ENCODE peak calls at places on chromosomes 1 and 21, in nine cellular contexts. S is lower leg skin, H is fibroblast of pulmonary artery, R is IMR-90, O is lower lobe of right lung, T is ascending aorta, D is tibial artery, U is suprapubic skin, P is heart left ventricle. Y is an unnamed sample.

GRCh38 chr1:197268012-197268411 is at the start of gene CRB1:
- DNase-seq in P (no peak), R (no peak), U (no peak), O (no peak), T (no peak), H (no peak), S (no peak), D (no peak), Y (peak)

GRCh38 chr1:111559736-111560279 is 56.4 kb upstream of the ADORA3 start:
- DNase-seq in T (no peak), H (peak), P (no peak), U (no peak), R (peak), O (no peak), S (no peak), D (no peak), Y (no peak)

GRCh38 chr1:52738148-52738547 is 11.9 kb downstream of the ZYG11B start:
- DNase-seq in P (no peak), T (no peak), U (no peak), S (no peak), H (no peak), D (no peak), O (no peak), R (no peak), Y (no peak)

GRCh38 chr1:23930861-23931471 is 17.8 kb upstream of the CNR2 start:
- DNase-seq in D (no peak), U (no peak), T (no peak), S (no peak), H (peak), P (no peak), O (peak), R (peak), Y (no peak)

GRCh38 chr1:228684609-228685008 is 50.7 kb upstream of the RHOU start:
- DNase-seq in R (no peak), U (no peak), S (no peak), T (no peak), H (peak), D (no peak), O (no peak), P (no peak), Y (no peak)

GRCh38 chr1:109369167-109369746 is 28.5 kb downstream of the SORT1 start:
- DNase-seq in H (no peak), U (no peak), S (no peak), O (peak), P (no peak), R (peak), T (no peak), D (no peak), Y (no peak)

GRCh38 chr21:38938343-38938742 is 132.6 kb downstream of the ETS2 start:
- DNase-seq in R (peak), D (no peak), H (peak), T (no peak), U (no peak), P (no peak), S (no peak), O (no peak), Y (no peak)

GRCh38 chr1:71817028-71817427 is 465.3 kb downstream of the NEGR1 start:
- DNase-seq in S (no peak), O (no peak), P (no peak), R (no peak), U (no peak), D (no peak), T (no peak), H (no peak), Y (no peak)

GRCh38 chr1:54557956-54558355 is 9.9 kb downstream of the ACOT11 start:
- DNase-seq in R (peak), O (no peak), U (no peak), S (no peak), T (no peak), D (no peak), P (no peak), H (no peak), Y (no peak)

GRCh38 chr21:15688809-15689208 is 41.0 kb upstream of the USP25 start:
- DNase-seq in S (no peak), O (no peak), D (no peak), P (no peak), U (no peak), R (no peak), T (no peak), H (no peak), Y (no peak)

GRCh38 chr1:234893725-234894630 is 234.7 kb downstream of the TOMM20 start:
- DNase-seq in T (no peak), H (peak), D (no peak), P (no peak), S (no peak), U (no peak), R (peak), O (no peak), Y (peak)

GRCh38 chr1:213138892-213139291 is 87.9 kb downstream of the RPS6KC1 start:
- DNase-seq in D (no peak), S (no peak), T (no peak), U (no peak), P (no peak), R (peak), H (peak), O (no peak), Y (no peak)

GRCh38 chr1:45622267-45622890 is 1.5 kb downstream of the CCDC17 start:
- DNase-seq in H (no peak), D (no peak), S (no peak), U (no peak), T (no peak), P (peak), O (no peak), R (no peak), Y (no peak)

GRCh38 chr1:166920561-166921475 is 44.8 kb upstream of the TADA1 start:
- DNase-seq in P (no peak), O (no peak), R (no peak), T (no peak), S (no peak), H (peak), D (no peak), U (no peak), Y (peak)

GRCh38 chr1:15027515-15027948 is 126.0 kb upstream of the TMEM51 start:
- DNase-seq in P (peak), H (peak), D (peak), O (peak), S (peak), T (no peak), R (peak), U (no peak), Y (peak)

GRCh38 chr21:39660191-39660590 is 47.5 kb downstream of the B3GALT5 start:
- DNase-seq in D (no peak), U (peak), H (peak), O (no peak), T (no peak), R (peak), S (no peak), P (no peak), Y (no peak)

GRCh38 chr1:86487131-86487804 is 18.5 kb downstream of the CLCA1 start:
- DNase-seq in H (peak), O (no peak), R (peak), S (peak), P (peak), T (no peak), D (peak), U (no peak), Y (no peak)

GRCh38 chr1:235799264-235799663 is 67.4 kb downstream of the LYST start:
- DNase-seq in O (no peak), U (no peak), R (no peak), T (no peak), H (no peak), P (no peak), D (no peak), S (no peak), Y (no peak)

GRCh38 chr1:168469690-168470089 is 74.1 kb downstream of the XCL2 start:
- DNase-seq in S (peak), U (peak), H (peak), T (peak), O (no peak), P (peak), D (peak), R (peak), Y (no peak)

GRCh38 chr1:6185151-6185550 is 5.0 kb upstream of the CHD5 start:
- DNase-seq in T (no peak), R (peak), U (no peak), P (no peak), D (no peak), O (no peak), H (peak), S (no peak), Y (no peak)

GRCh38 chr1:26184086-26184485 is 6.3 kb upstream of the CATSPER4 start:
- DNase-seq in T (no peak), U (no peak), O (no peak), D (no peak), R (no peak), S (no peak), P (no peak), H (no peak), Y (no peak)

GRCh38 chr1:225848044-225848955 is 33.9 kb downstream of the TMEM63A start:
- DNase-seq in S (no peak), T (no peak), P (no peak), U (no peak), R (peak), H (peak), O (no peak), D (no peak), Y (peak)

GRCh38 chr1:181391297-181391905 is 91.9 kb upstream of the CACNA1E start:
- DNase-seq in P (no peak), O (no peak), R (no peak), U (no peak), D (no peak), S (no peak), T (no peak), H (no peak), Y (no peak)

GRCh38 chr1:151060241-151061011 is at the start of gene MLLT11:
- DNase-seq in T (no peak), U (no peak), O (no peak), S (no peak), R (peak), D (no peak), H (peak), P (no peak), Y (peak)

GRCh38 chr1:167554028-167554779 is 642 bp upstream of the CREG1 start:
- DNase-seq in D (no peak), U (no peak), O (no peak), P (no peak), S (no peak), T (no peak), R (no peak), H (peak), Y (no peak)

GRCh38 chr21:44857127-44857892 is 16.2 kb downstream of the PTTG1IP start:
- DNase-seq in R (no peak), O (no peak), S (no peak), H (no peak), U (no peak), D (no peak), P (no peak), T (no peak), Y (no peak)

GRCh38 chr1:211935448-211935970 is 99.8 kb downstream of the INTS7 start:
- DNase-seq in O (no peak), H (no peak), S (no peak), D (no peak), T (no peak), U (no peak), R (no peak), P (no peak), Y (no peak)

GRCh38 chr1:29240986-29241385 is 4.7 kb downstream of the PTPRU start:
- DNase-seq in O (no peak), H (no peak), T (no peak), D (no peak), R (no peak), S (no peak), U (no peak), P (no peak), Y (no peak)

GRCh38 chr1:89808429-89809117 is 12.3 kb upstream of the LRRC8D start:
- DNase-seq in D (no peak), S (no peak), R (peak), T (no peak), H (peak), U (no peak), P (no peak), O (no peak), Y (no peak)

GRCh38 chr1:53334312-53334711 is 6.4 kb upstream of the LRP8 start:
- DNase-seq in T (no peak), O (no peak), U (no peak), H (no peak), D (no peak), S (peak), R (no peak), P (no peak), Y (no peak)

GRCh38 chr1:67711850-67712202 is 26.8 kb downstream of the GADD45A start:
- DNase-seq in S (no peak), O (no peak), H (no peak), P (no peak), U (no peak), T (no peak), D (no peak), R (no peak), Y (no peak)

GRCh38 chr1:108881369-108881768 is 4.6 kb downstream of the GPSM2 start:
- DNase-seq in O (no peak), R (peak), U (no peak), P (no peak), H (peak), S (no peak), T (no peak), D (no peak), Y (no peak)

GRCh38 chr1:145985502-145986439 is 10.6 kb downstream of the TXNIP start:
- DNase-seq in T (no peak), O (peak), P (peak), D (peak), R (peak), H (peak), S (no peak), U (no peak), Y (no peak)

GRCh38 chr1:212514782-212515181 is 82.1 kb downstream of the NENF start:
- DNase-seq in U (no peak), H (no peak), T (no peak), D (no peak), P (no peak), S (no peak), R (no peak), O (no peak), Y (no peak)

GRCh38 chr1:20473894-20474293 is 12.1 kb downstream of the CAMK2N1 start:
- DNase-seq in R (no peak), D (no peak), U (no peak), T (no peak), O (no peak), P (no peak), H (no peak), S (no peak), Y (no peak)

DNA sequence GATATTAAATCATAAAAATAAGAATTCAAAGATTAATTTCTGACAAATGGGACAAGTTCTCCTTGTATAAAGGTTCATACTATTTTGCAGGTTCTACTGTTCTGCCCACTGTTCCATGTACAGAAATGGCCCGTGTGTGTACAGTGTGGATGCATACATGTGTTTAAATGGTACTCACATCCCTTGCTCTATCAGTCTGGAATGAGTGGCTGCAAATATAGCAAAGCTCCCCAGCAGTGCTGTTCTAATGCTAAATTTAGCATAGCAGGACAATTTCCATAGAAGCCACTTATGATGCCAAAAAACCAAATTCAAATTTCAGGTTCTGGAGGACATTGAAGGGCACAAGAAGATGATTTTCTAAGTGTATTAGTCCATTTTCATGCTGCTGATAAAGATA is 9.4 kb upstream of the SEC16B start:
- DNase-seq in U (no peak), O (no peak), H (no peak), S (no peak), P (no peak), D (no peak), R (no peak), T (no peak), Y (no peak)
- H3K4me3 ChIP-seq in U (no peak), O (no peak), H (no peak), S (no peak), P (no peak), D (no peak), R (no peak), T (no peak), Y (no peak)

DNA sequence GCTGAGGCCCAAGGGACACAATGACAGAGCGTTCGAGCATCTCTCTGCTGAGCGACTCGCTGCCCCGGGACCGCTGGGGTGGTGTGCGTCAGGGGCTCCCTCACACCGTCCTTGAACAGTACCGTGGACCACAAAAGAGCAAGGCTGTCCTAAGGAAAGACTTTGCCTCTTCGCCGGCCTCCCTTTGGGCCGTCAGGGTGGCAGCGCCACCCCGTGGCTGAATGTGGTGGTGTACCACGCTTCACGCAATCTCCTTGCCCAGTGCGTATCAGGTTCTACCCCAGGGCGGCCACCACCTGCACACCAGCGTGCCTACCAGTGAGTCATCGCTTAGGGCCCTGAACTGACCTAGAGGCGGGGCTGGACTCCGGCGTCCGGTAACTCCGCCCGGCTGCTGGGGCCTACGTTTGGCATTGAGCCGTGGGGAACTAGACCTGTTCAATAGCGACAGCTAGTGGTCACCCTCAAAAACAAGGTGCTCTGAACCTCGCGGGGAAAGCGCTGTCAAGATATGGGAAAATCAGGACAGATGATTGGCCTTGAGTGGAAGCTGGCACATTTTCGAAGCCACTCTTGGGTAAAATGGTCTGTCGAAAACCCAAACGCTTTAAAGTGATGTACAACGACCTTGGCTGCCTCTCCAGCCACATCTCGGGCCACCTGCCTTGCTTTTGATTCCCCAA is 8.1 kb upstream of the TRAF3IP3 start:
- DNase-seq in U (peak), R (peak), T (peak), H (peak), P (peak), S (peak), O (peak), D (peak), Y (peak)
- H3K4me3 ChIP-seq in U (peak), R (peak), T (peak), H (peak), P (peak), S (no peak), O (peak), D (peak), Y (peak)

GRCh38 chr21:34796518-34797201 is 127.9 kb downstream of the CLIC6 start:
- DNase-seq in O (no peak), D (no peak), T (no peak), P (no peak), U (no peak), S (no peak), R (no peak), H (no peak), Y (peak)

GRCh38 chr21:34792504-34793089 is 123.8 kb downstream of the CLIC6 start:
- DNase-seq in R (no peak), D (no peak), O (no peak), T (no peak), U (no peak), H (no peak), P (no peak), S (no peak), Y (no peak)

GRCh38 chr21:34793471-34793870 is 124.7 kb downstream of the CLIC6 start:
- DNase-seq in P (no peak), U (no peak), R (no peak), O (no peak), H (no peak), T (no peak), D (no peak), S (no peak), Y (no peak)

GRCh38 chr21:34795152-34796141 is 126.7 kb downstream of the CLIC6 start:
- DNase-seq in T (no peak), H (peak), U (no peak), P (no peak), S (no peak), O (no peak), R (peak), D (no peak), Y (no peak)

DNA sequence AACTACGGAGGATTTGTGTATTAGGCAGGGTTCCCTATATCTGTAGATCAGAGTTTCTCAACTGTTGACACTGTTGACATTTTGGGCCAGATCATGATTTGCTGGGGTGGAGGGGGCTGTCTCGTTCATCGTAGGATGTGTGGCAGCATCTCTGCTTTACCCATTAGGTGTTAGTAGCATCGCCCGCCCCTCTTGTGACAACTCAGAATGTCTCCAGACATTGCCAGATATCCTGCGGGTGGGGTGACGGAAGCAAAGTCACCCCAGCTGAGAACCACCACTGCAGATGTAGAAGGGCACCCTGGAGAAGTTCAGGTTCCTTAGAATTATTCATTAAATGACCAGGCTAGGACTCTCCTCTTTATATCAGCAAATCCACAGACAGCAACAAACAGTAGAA is 125.9 kb downstream of the CLIC6 start:
- DNase-seq in H (no peak), O (no peak), D (no peak), R (no peak), S (no peak), U (no peak), P (no peak), T (no peak), Y (no peak)
- H3K4me3 ChIP-seq in H (no peak), O (no peak), D (no peak), R (no peak), S (no peak), U (no peak), P (no peak), T (no peak), Y (no peak)

GRCh38 chr1:59814180-59814900 is 409 bp upstream of the HOOK1 start:
- DNase-seq in S (peak), H (no peak), T (peak), D (peak), O (peak), P (peak), R (no peak), U (peak), Y (peak)

GRCh38 chr1:59815892-59816291 is 1.1 kb downstream of the HOOK1 start:
- DNase-seq in T (no peak), P (no peak), U (no peak), O (no peak), R (no peak), H (no peak), D (no peak), S (no peak), Y (no peak)

GRCh38 chr1:59816318-59816878 is 1.6 kb downstream of the HOOK1 start:
- DNase-seq in T (no peak), S (no peak), H (no peak), D (no peak), U (no peak), R (no peak), O (no peak), P (no peak), Y (no peak)

GRCh38 chr1:59819566-59820438 is 5.1 kb downstream of the HOOK1 start:
- DNase-seq in H (no peak), S (no peak), R (no peak), D (no peak), T (no peak), P (no peak), U (no peak), O (no peak), Y (no peak)

DNA sequence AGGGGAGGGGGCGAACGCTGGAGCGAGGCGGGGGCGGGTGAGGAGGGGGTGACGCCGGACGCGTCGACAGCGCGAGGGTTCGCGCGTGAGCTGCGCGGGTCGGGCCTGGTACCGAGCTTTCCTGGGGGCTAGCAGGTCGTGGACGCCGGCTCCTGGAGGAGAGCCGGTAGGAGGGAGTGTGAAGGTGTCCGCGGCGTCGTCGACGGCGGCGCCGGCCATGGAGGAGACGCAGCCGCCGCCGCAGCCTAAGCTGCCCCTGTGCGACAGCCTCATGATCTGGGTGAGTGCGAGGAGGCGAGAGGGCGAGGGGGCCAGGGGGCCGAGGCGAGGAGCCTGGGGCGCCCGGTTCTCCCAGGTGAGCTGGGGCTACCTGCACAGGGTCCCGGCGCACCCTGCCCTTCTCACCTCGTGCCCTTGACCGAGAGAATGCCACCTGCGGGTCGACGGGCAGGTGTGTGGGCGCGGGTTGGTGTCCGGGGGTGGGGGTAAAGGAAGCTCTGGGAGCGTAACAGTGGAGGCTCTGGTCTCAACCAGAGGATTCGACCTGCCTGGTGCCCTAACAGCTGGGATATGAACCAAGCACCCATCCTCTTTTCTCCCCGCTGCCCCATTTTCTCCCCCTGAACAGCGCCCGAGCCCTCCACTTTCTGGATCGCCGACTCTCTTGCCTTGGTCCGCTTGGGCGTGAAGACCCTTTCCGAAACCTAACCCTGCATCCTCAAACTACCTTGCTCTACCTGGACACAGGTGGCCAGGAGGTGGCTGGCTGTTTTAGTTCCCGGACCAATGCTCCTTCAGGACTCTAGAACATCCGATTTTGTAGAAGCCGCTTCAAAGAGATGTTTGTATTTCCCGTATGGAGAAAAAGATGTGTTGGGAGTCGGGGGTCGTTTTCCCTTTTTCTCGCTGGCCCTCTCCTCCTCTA is at the start of gene HOOK1:
- DNase-seq in P (no peak), T (no peak), U (no peak), S (no peak), O (no peak), D (no peak), R (no peak), H (no peak), Y (peak)
- H3K4me3 ChIP-seq in P (peak), T (peak), U (peak), S (peak), O (peak), D (peak), R (no peak), H (no peak), Y (peak)